ENCODE peak calls at places on chromosomes 1 and 21, in four cellular contexts. G is naive thymus-derived CD8-positive, alpha-beta T cell; T is NCI-H187; R is EL. L is an unnamed sample.

GRCh38 chr1:27658951-27659496 is 13.0 kb downstream of the IFI6 start:
- DNase-seq in G (no peak), T (no peak), R (peak), L (no peak)

GRCh38 chr1:77016371-77016770 is 149.1 kb downstream of the ST6GALNAC5 start:
- DNase-seq in G (no peak), T (no peak), R (no peak), L (no peak)

GRCh38 chr1:73804935-73805334 is 393.0 kb downstream of the LRRIQ3 start:
- DNase-seq in G (no peak), T (no peak), R (no peak), L (no peak)

GRCh38 chr1:99768525-99769382 is 2.3 kb upstream of the FRRS1 start:
- DNase-seq in G (no peak), T (no peak), R (no peak), L (no peak)

GRCh38 chr1:39391741-39392679 is 99.4 kb upstream of the BMP8A start:
- DNase-seq in G (no peak), T (no peak), R (peak), L (peak)

GRCh38 chr1:156502396-156502748 is 1.8 kb upstream of the MEF2D start:
- DNase-seq in G (no peak), T (no peak), R (no peak), L (no peak)

GRCh38 chr1:187570166-187570565 is 741.4 kb downstream of the PLA2G4A start:
- DNase-seq in G (no peak), T (no peak), R (no peak), L (no peak)

GRCh38 chr1:8571200-8571984 is 246.0 kb downstream of the RERE start:
- DNase-seq in G (no peak), T (no peak), R (peak), L (no peak)

GRCh38 chr1:3491291-3492246 is 37.1 kb downstream of the ARHGEF16 start:
- DNase-seq in G (peak), T (peak), R (peak), L (peak)

GRCh38 chr21:29034678-29035077 is 10.2 kb downstream of the USP16 start:
- DNase-seq in G (no peak), T (no peak), R (no peak), L (no peak)

GRCh38 chr1:170657275-170657853 is 6.6 kb upstream of the PRRX1 start:
- DNase-seq in G (no peak), T (peak), R (no peak), L (no peak)

GRCh38 chr1:228515200-228515834 is 28.1 kb downstream of the RNF187 start:
- DNase-seq in G (peak), T (no peak), R (peak), L (peak)

GRCh38 chr1:109658533-109659051 is 2.7 kb downstream of the GSTM4 start:
- DNase-seq in G (no peak), T (no peak), R (no peak), L (peak)

GRCh38 chr1:200866521-200866920 is 6.3 kb upstream of the GPR25 start:
- DNase-seq in G (no peak), T (no peak), R (peak), L (no peak)

GRCh38 chr21:32991299-32991850 is 34.4 kb upstream of the OLIG2 start:
- DNase-seq in G (no peak), T (no peak), R (no peak), L (no peak)

GRCh38 chr1:227955808-227956207 is 8.1 kb upstream of the WNT9A start:
- DNase-seq in G (no peak), T (no peak), R (no peak), L (no peak)

GRCh38 chr1:172390620-172391491 is 29.6 kb upstream of the C1orf105 start:
- DNase-seq in G (no peak), T (no peak), R (peak), L (no peak)

GRCh38 chr1:61642475-61643232 is 82.3 kb downstream of the TM2D1 start:
- DNase-seq in G (no peak), T (no peak), R (no peak), L (no peak)

GRCh38 chr21:31397515-31397926 is 53.5 kb upstream of the TIAM1 start:
- DNase-seq in G (no peak), T (peak), R (no peak), L (no peak)

GRCh38 chr1:16318544-16318943 is 33.7 kb downstream of the FBXO42 start:
- DNase-seq in G (no peak), T (no peak), R (no peak), L (no peak)